ENCODE peak calls at places on chromosomes 7 and 10, in five cellular contexts. K is astrocyte of the hippocampus, I is mammary epithelial cell, U is OCI-LY7, S is fibroblast of pulmonary artery. R is an unnamed sample.

GRCh38 chr10:127890935-127891334 is 1.8 kb downstream of the CLRN3 start:
- DNase-seq in K (no peak), I (no peak), U (no peak), S (no peak), R (no peak)

GRCh38 chr7:113796557-113796956 is 122.3 kb downstream of the PPP1R3A start:
- DNase-seq in K (peak), I (peak), U (no peak), S (peak), R (no peak)

GRCh38 chr7:114944742-114945625 is 23.1 kb downstream of the MDFIC start:
- DNase-seq in K (peak), I (no peak), U (no peak), S (peak), R (no peak)

GRCh38 chr7:102323914-102324195 is 32.4 kb downstream of the SPDYE6 start:
- DNase-seq in K (no peak), I (no peak), U (no peak), S (no peak), R (peak)

GRCh38 chr10:78470267-78471103 is 436.8 kb downstream of the RPS24 start:
- DNase-seq in K (peak), I (no peak), U (no peak), S (no peak), R (no peak)

GRCh38 chr10:98344589-98345038 is 70.4 kb downstream of the PYROXD2 start:
- DNase-seq in K (no peak), I (no peak), U (peak), S (peak), R (no peak)

GRCh38 chr10:32000937-32001336 is 55.3 kb downstream of the KIF5B start:
- DNase-seq in K (peak), I (no peak), U (no peak), S (peak), R (no peak)

GRCh38 chr10:5775705-5776104 is 37.5 kb downstream of the GDI2 start:
- DNase-seq in K (no peak), I (no peak), U (peak), S (no peak), R (no peak)

GRCh38 chr7:133853706-133854276 is 273.3 kb upstream of the LRGUK start:
- DNase-seq in K (peak), I (peak), U (peak), S (peak), R (peak)